ENCODE peak calls at places on chromosomes 12 and 14, in eight cellular contexts. Z, W, X, N, U, H, S and I are unnamed samples.

GRCh38 chr14:101182476-101182875 is 279.0 kb upstream of the RTL1 start:
- DNase-seq in Z (peak; percentile 52), W (no peak), X (no peak), N (no peak), U (no peak), H (no peak), S (no peak), I (no peak)

GRCh38 chr14:61640834-61641170 is 54.5 kb upstream of the HIF1A start:
- DNase-seq in Z (no peak), W (peak; percentile 88), X (no peak), N (no peak), U (no peak), H (no peak), S (no peak), I (no peak)

GRCh38 chr12:63955831-63956685 is 111.6 kb downstream of the SRGAP1 start:
- DNase-seq in Z (peak; percentile 78), W (no peak), X (no peak), N (no peak), U (peak; percentile 80), H (no peak), S (no peak), I (peak; percentile 58)

GRCh38 chr12:105978276-105978675 is 160.5 kb downstream of the NUAK1 start:
- DNase-seq in Z (no peak), W (no peak), X (no peak), N (no peak), U (no peak), H (no peak), S (no peak), I (no peak)

GRCh38 chr12:1668833-1669543 is 21.9 kb upstream of the ADIPOR2 start:
- DNase-seq in Z (peak; percentile 74), W (no peak), X (no peak), N (peak; percentile 41), U (no peak), H (no peak), S (no peak), I (no peak)

GRCh38 chr14:100067971-100068959 is 3.0 kb downstream of the EVL start:
- DNase-seq in Z (peak; percentile 74), W (no peak), X (peak; percentile 34), N (no peak), U (peak; percentile 62), H (peak; percentile 60), S (peak; percentile 94), I (no peak)

GRCh38 chr12:12441051-12441807 is 84.4 kb downstream of the BORCS5 start:
- DNase-seq in Z (no peak), W (no peak), X (no peak), N (no peak), U (no peak), H (no peak), S (no peak), I (no peak)

GRCh38 chr12:119692410-119692809 is 24.5 kb downstream of the PRKAB1 start:
- DNase-seq in Z (no peak), W (no peak), X (no peak), N (no peak), U (no peak), H (no peak), S (no peak), I (peak; percentile 43)

GRCh38 chr12:30329281-30329680 is 366.4 kb downstream of the IPO8 start:
- DNase-seq in Z (no peak), W (no peak), X (no peak), N (no peak), U (no peak), H (no peak), S (no peak), I (no peak)

GRCh38 chr12:122078141-122079037 is at the start of gene MLXIP:
- DNase-seq in Z (peak; percentile 95), W (peak; percentile 90), X (peak; percentile 97), N (peak; percentile 97), U (peak; percentile 98), H (peak; percentile 77), S (peak; percentile 78), I (peak; percentile 90)

GRCh38 chr12:72974954-72975555 is 702.9 kb downstream of the TRHDE start:
- DNase-seq in Z (no peak), W (no peak), X (no peak), N (no peak), U (no peak), H (no peak), S (no peak), I (no peak)

GRCh38 chr14:29016050-29016900 is 249.7 kb downstream of the FOXG1 start:
- DNase-seq in Z (no peak), W (peak; percentile 52), X (peak; percentile 65), N (peak; percentile 91), U (peak; percentile 53), H (no peak), S (no peak), I (peak; percentile 31)

GRCh38 chr14:90810808-90811207 is 5.4 kb downstream of the TTC7B start:
- DNase-seq in Z (no peak), W (no peak), X (no peak), N (no peak), U (no peak), H (no peak), S (no peak), I (no peak)

GRCh38 chr12:70443274-70443673 is 77.2 kb downstream of the KCNMB4 start:
- DNase-seq in Z (no peak), W (no peak), X (no peak), N (no peak), U (peak; percentile 12), H (no peak), S (no peak), I (peak; percentile 5)

GRCh38 chr14:66281036-66281776 is 205.0 kb upstream of the CCDC196 start:
- DNase-seq in Z (peak; percentile 59), W (no peak), X (no peak), N (no peak), U (peak; percentile 7), H (no peak), S (no peak), I (peak; percentile 36)

GRCh38 chr12:18651525-18651924 is 86.3 kb downstream of the PLCZ1 start:
- DNase-seq in Z (no peak), W (no peak), X (no peak), N (no peak), U (peak; percentile 6), H (no peak), S (no peak), I (peak; percentile 5)

GRCh38 chr12:6927379-6927991 is at the start of gene ATN1:
- DNase-seq in Z (peak; percentile 73), W (no peak), X (peak; percentile 71), N (peak; percentile 95), U (peak; percentile 76), H (no peak), S (no peak), I (peak; percentile 77)

GRCh38 chr12:78641837-78642423 is 222.6 kb upstream of the SYT1 start:
- DNase-seq in Z (no peak), W (no peak), X (no peak), N (no peak), U (no peak), H (no peak), S (no peak), I (peak; percentile 12)